ENCODE peak calls at places on chromosomes 7 and 10, in six cellular contexts. Y is substantia nigra; S is fibroblast of pulmonary artery; G is stimulated activated CD8-positive, alpha-beta memory T cell treated with anti-CD3 and anti-CD28 coated beads, Interleukin-15, amount 100 ng/mL, for 4 hours; D is GM10248; L is brain microvascular endothelial cell. K is an unnamed sample.

GRCh38 chr7:3043544-3044395 is at the start of gene CARD11:
- DNase-seq in Y (no peak), S (peak; percentile 8), G (no peak), D (peak; percentile 74), L (no peak), K (no peak)

GRCh38 chr10:100999742-101000601 is at the start of gene LZTS2:
- DNase-seq in Y (no peak), S (no peak), G (no peak), D (no peak), L (no peak), K (no peak)

GRCh38 chr10:2731940-2732339 is 335.4 kb upstream of the PFKP start:
- DNase-seq in Y (no peak), S (no peak), G (no peak), D (no peak), L (no peak), K (no peak)

GRCh38 chr10:101071266-101071884 is 9.6 kb downstream of the KAZALD1 start:
- DNase-seq in Y (no peak), S (peak; percentile 29), G (no peak), D (no peak), L (no peak), K (no peak)

GRCh38 chr7:115678049-115678982 is 352.2 kb downstream of the TFEC start:
- DNase-seq in Y (no peak), S (peak; percentile 16), G (no peak), D (no peak), L (peak; percentile 12), K (no peak)

GRCh38 chr7:100467638-100468373 is 3.7 kb upstream of the SPACDR start:
- DNase-seq in Y (peak; percentile 98), S (no peak), G (no peak), D (no peak), L (no peak), K (peak; percentile 95)

GRCh38 chr10:13784067-13784466 is 197.3 kb downstream of the PRPF18 start:
- DNase-seq in Y (no peak), S (no peak), G (no peak), D (peak; percentile 45), L (peak; percentile 67), K (no peak)

GRCh38 chr7:94344826-94345225 is 49.9 kb upstream of the COL1A2 start:
- DNase-seq in Y (no peak), S (peak; percentile 53), G (no peak), D (no peak), L (peak; percentile 30), K (no peak)

GRCh38 chr10:11095374-11095785 is 77.7 kb downstream of the CELF2 start:
- DNase-seq in Y (no peak), S (peak; percentile 27), G (no peak), D (no peak), L (no peak), K (no peak)

GRCh38 chr10:6347391-6347951 is 144.7 kb downstream of the PFKFB3 start:
- DNase-seq in Y (peak; percentile 13), S (no peak), G (peak; percentile 10), D (no peak), L (no peak), K (no peak)

GRCh38 chr10:9762966-9763656 is 1254.6 kb upstream of the CELF2 start:
- DNase-seq in Y (no peak), S (peak; percentile 91), G (no peak), D (no peak), L (peak; percentile 91), K (no peak)

GRCh38 chr10:72322280-72323058 is 32.2 kb downstream of the DNAJB12 start:
- DNase-seq in Y (no peak), S (no peak), G (no peak), D (no peak), L (peak; percentile 51), K (no peak)

GRCh38 chr7:135930565-135931423 is 46.4 kb downstream of the MTPN start:
- DNase-seq in Y (no peak), S (peak; percentile 62), G (no peak), D (no peak), L (peak; percentile 72), K (no peak)

GRCh38 chr10:42987121-42987541 is 89.7 kb upstream of the RET start:
- DNase-seq in Y (no peak), S (no peak), G (no peak), D (no peak), L (no peak), K (no peak)

GRCh38 chr10:21330628-21331020 is 194.9 kb downstream of the SKIDA1 start:
- DNase-seq in Y (no peak), S (no peak), G (no peak), D (no peak), L (no peak), K (no peak)

GRCh38 chr10:115706482-115707076 is 566.4 kb downstream of the GFRA1 start:
- DNase-seq in Y (no peak), S (peak; percentile 46), G (no peak), D (no peak), L (peak; percentile 18), K (no peak)

GRCh38 chr7:156034397-156034796 is 222.1 kb upstream of the SHH start:
- DNase-seq in Y (no peak), S (no peak), G (no peak), D (no peak), L (no peak), K (no peak)

GRCh38 chr10:96685297-96685696 is 35.0 kb downstream of the PIK3AP1 start:
- DNase-seq in Y (no peak), S (no peak), G (no peak), D (no peak), L (no peak), K (no peak)

GRCh38 chr10:87538092-87538795 is 33.6 kb downstream of the MINPP1 start:
- DNase-seq in Y (no peak), S (no peak), G (no peak), D (no peak), L (no peak), K (no peak)

K was measured in hippocampal formation.